ENCODE peak calls at places on chromosomes 4 and X, in ten cellular contexts. E is amygdala; J is activated CD8-positive, alpha-beta T cell treated with anti-CD3 and anti-CD28 coated beads, Interleukin-2, amount 10 ng/mL, durations not matched to agents 7 days and 5 days; H is hepatocyte; L is activated CD4-positive, alpha-beta T cell treated with anti-CD3 and anti-CD28 coated beads, Interleukin-2, amount 50 U/mL, for 24 hours; C is CD8-positive, alpha-beta memory T cell; Z is Caco-2; Q is MCF 10A; I is GM10248; F is midbrain. Y is an unnamed sample.

GRCh38 chr4:8100696-8101095 is 57.9 kb downstream of the ABLIM2 start:
- DNase-seq in H (no peak), Z (no peak), L (no peak), Q (peak; percentile 85), F (no peak), I (no peak), E (no peak), C (no peak), J (no peak), Y (peak; percentile 34)

GRCh38 chrX:101744085-101744484 is 84.4 kb upstream of the ARMCX2 start:
- DNase-seq in F (no peak), L (no peak), J (no peak), H (no peak), C (no peak), E (no peak), Z (no peak), I (no peak), Q (peak; percentile 5), Y (no peak)

GRCh38 chrX:334971-335757 is 16.6 kb upstream of the GTPBP6 start:
- DNase-seq in L (no peak), Z (no peak), F (no peak), E (no peak), H (no peak), C (no peak), Q (no peak), I (no peak), J (no peak), Y (no peak)

GRCh38 chr4:118281611-118282442 is 71.0 kb downstream of the PRSS12 start:
- DNase-seq in Q (peak; percentile 55), F (no peak), L (peak; percentile 26), Z (no peak), C (no peak), J (no peak), H (peak; percentile 18), E (no peak), I (no peak), Y (peak; percentile 44)

GRCh38 chrX:97315939-97316338 is 432.2 kb downstream of the RPA4 start:
- DNase-seq in F (no peak), Z (no peak), I (no peak), E (no peak), J (no peak), H (no peak), Q (peak; percentile 9), L (no peak), C (no peak), Y (peak; percentile 50)

GRCh38 chr4:42596918-42597317 is 60.0 kb downstream of the ATP8A1 start:
- DNase-seq in Q (no peak), H (no peak), F (no peak), L (no peak), I (no peak), C (no peak), J (no peak), E (no peak), Z (no peak), Y (no peak)

GRCh38 chrX:1391707-1392375 is at the start of gene SLC25A6:
- DNase-seq in E (no peak), F (no peak), L (peak; percentile 98), I (peak; percentile 100), Z (peak; percentile 99), J (peak; percentile 99), H (peak; percentile 100), C (peak; percentile 99), Q (peak; percentile 96), Y (peak; percentile 99)

GRCh38 chr4:102036016-102036415 is 245.5 kb downstream of the BANK1 start:
- DNase-seq in L (no peak), Q (no peak), E (no peak), J (no peak), I (no peak), H (no peak), C (no peak), Z (no peak), F (no peak), Y (no peak)

GRCh38 chr4:161132715-161133425 is 1030.9 kb downstream of the FSTL5 start:
- DNase-seq in I (no peak), Q (no peak), F (no peak), J (no peak), Z (no peak), E (no peak), H (no peak), L (no peak), C (no peak), Y (no peak)

GRCh38 chr4:184980261-184980660 is 38.0 kb upstream of the HELT start:
- DNase-seq in L (no peak), C (no peak), H (no peak), Z (no peak), E (no peak), Q (no peak), J (no peak), I (no peak), F (no peak), Y (no peak)